ENCODE peak calls at places on chromosomes 2 and 18, in four cellular contexts. One of them, this sample, is unnamed.

GRCh38 chr2:238504181-238504711 is 77.5 kb downstream of the ASB1 start:
- DNase-seq in neural crest cell: no peak
- DNase-seq in upper lobe of right lung: peak
- DNase-seq in gastrocnemius medialis: no peak
- DNase-seq in this sample: no peak

GRCh38 chr2:172437419-172438063 is 10.2 kb downstream of the ITGA6 start:
- DNase-seq in neural crest cell: no peak
- DNase-seq in upper lobe of right lung: no peak
- DNase-seq in gastrocnemius medialis: no peak
- DNase-seq in this sample: no peak

GRCh38 chr2:218401834-218402370 is 2.2 kb downstream of the CTDSP1 start:
- DNase-seq in neural crest cell: no peak
- DNase-seq in upper lobe of right lung: peak
- DNase-seq in gastrocnemius medialis: no peak
- DNase-seq in this sample: no peak

GRCh38 chr2:66423391-66423790 is 11.5 kb upstream of the MEIS1 start:
- DNase-seq in neural crest cell: no peak
- DNase-seq in upper lobe of right lung: no peak
- DNase-seq in gastrocnemius medialis: no peak
- DNase-seq in this sample: no peak

GRCh38 chr2:45102141-45102540 is 92.9 kb upstream of the SIX2 start:
- DNase-seq in neural crest cell: no peak
- DNase-seq in upper lobe of right lung: no peak
- DNase-seq in gastrocnemius medialis: no peak
- DNase-seq in this sample: no peak

GRCh38 chr2:239263231-239263936 is 137.4 kb downstream of the HDAC4 start:
- DNase-seq in neural crest cell: no peak
- DNase-seq in upper lobe of right lung: peak
- DNase-seq in gastrocnemius medialis: no peak
- DNase-seq in this sample: no peak

GRCh38 chr2:112480540-112481049 is 1.4 kb upstream of the TTL start:
- DNase-seq in neural crest cell: no peak
- DNase-seq in upper lobe of right lung: no peak
- DNase-seq in gastrocnemius medialis: no peak
- DNase-seq in this sample: no peak

GRCh38 chr2:127157114-127157513 is 50.2 kb upstream of the BIN1 start:
- DNase-seq in neural crest cell: no peak
- DNase-seq in upper lobe of right lung: no peak
- DNase-seq in gastrocnemius medialis: no peak
- DNase-seq in this sample: no peak

GRCh38 chr18:3463052-3463451 is 13.1 kb downstream of the TGIF1 start:
- DNase-seq in neural crest cell: no peak
- DNase-seq in upper lobe of right lung: no peak
- DNase-seq in gastrocnemius medialis: no peak
- DNase-seq in this sample: peak

GRCh38 chr2:42706836-42707235 is 57.1 kb downstream of the OXER1 start:
- DNase-seq in neural crest cell: no peak
- DNase-seq in upper lobe of right lung: no peak
- DNase-seq in gastrocnemius medialis: no peak
- DNase-seq in this sample: no peak

GRCh38 chr2:45028276-45028675 is 19.0 kb upstream of the SIX2 start:
- DNase-seq in neural crest cell: no peak
- DNase-seq in upper lobe of right lung: no peak
- DNase-seq in gastrocnemius medialis: no peak
- DNase-seq in this sample: no peak

GRCh38 chr2:191693778-191694177 is 15.8 kb downstream of the NABP1 start:
- DNase-seq in neural crest cell: no peak
- DNase-seq in upper lobe of right lung: no peak
- DNase-seq in gastrocnemius medialis: no peak
- DNase-seq in this sample: no peak

GRCh38 chr18:7926526-7926925 is 359.4 kb downstream of the PTPRM start:
- DNase-seq in neural crest cell: no peak
- DNase-seq in upper lobe of right lung: no peak
- DNase-seq in gastrocnemius medialis: no peak
- DNase-seq in this sample: no peak

GRCh38 chr2:8737571-8738175 is 55.8 kb downstream of the ID2 start:
- DNase-seq in neural crest cell: no peak
- DNase-seq in upper lobe of right lung: no peak
- DNase-seq in gastrocnemius medialis: no peak
- DNase-seq in this sample: no peak

GRCh38 chr2:215461836-215462532 is 26.1 kb upstream of the FN1 start:
- DNase-seq in neural crest cell: no peak
- DNase-seq in upper lobe of right lung: no peak
- DNase-seq in gastrocnemius medialis: no peak
- DNase-seq in this sample: no peak

GRCh38 chr2:70461414-70461813 is 92.2 kb downstream of the TGFA start:
- DNase-seq in neural crest cell: no peak
- DNase-seq in upper lobe of right lung: no peak
- DNase-seq in gastrocnemius medialis: no peak
- DNase-seq in this sample: peak

DNA sequence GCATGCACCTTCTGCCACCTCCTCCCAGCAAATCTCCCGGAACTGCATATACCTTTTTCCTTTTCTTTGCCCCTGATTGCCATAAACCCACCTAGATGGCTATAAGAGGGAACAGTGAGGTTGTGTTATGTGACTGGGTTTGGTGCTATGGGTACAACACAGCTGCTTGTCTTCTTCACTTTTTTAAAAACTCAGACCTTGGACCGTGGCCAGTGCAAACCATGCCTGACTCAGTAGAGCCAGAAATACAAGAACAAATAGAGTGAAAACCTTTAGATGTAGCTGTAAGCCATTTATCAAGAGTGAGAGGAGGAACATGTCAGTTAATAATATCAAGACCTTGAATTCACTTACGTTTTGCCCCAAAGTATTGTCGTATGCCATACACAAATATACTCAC is 267.4 kb upstream of the CHAC2 start:
- DNase-seq in neural crest cell: no peak
- DNase-seq in upper lobe of right lung: no peak
- DNase-seq in gastrocnemius medialis: no peak
- DNase-seq in this sample: no peak
- TF ChIP-seq CTCF in neural crest cell: no peak
- TF ChIP-seq CTCF in upper lobe of right lung: no peak
- TF ChIP-seq CTCF in gastrocnemius medialis: no peak
- TF ChIP-seq CTCF in this sample: no peak

GRCh38 chr2:84300030-84301029 is 158.8 kb downstream of the SUCLG1 start:
- DNase-seq in neural crest cell: no peak
- DNase-seq in upper lobe of right lung: no peak
- DNase-seq in gastrocnemius medialis: no peak
- DNase-seq in this sample: no peak

GRCh38 chr2:84302513-84303412 is 156.3 kb downstream of the SUCLG1 start:
- DNase-seq in neural crest cell: peak
- DNase-seq in upper lobe of right lung: no peak
- DNase-seq in gastrocnemius medialis: no peak
- DNase-seq in this sample: peak

GRCh38 chr2:84297155-84297554 is 161.9 kb downstream of the SUCLG1 start:
- DNase-seq in neural crest cell: no peak
- DNase-seq in upper lobe of right lung: no peak
- DNase-seq in gastrocnemius medialis: no peak
- DNase-seq in this sample: no peak

GRCh38 chr2:84299211-84299775 is 159.8 kb downstream of the SUCLG1 start:
- DNase-seq in neural crest cell: no peak
- DNase-seq in upper lobe of right lung: no peak
- DNase-seq in gastrocnemius medialis: no peak
- DNase-seq in this sample: no peak

DNA sequence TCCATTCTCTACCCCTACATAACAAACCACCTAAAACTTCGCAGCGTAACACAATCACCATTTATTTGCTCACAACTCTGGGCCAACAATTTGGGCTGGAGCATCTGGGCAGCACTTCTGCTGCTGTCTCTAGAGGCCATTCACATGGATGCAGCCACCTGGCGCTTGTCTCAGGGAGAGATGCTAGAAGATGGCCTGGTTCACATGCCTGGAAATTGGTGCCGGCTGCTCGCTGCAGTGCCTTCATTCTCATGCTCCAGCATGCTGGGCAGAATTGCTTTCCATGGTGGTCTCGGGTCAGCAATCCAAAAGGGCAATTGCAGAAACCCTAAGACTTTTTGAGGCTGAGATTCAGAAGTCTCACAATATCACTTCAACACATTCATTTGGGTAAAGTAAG is 157.4 kb downstream of the SUCLG1 start:
- DNase-seq in neural crest cell: no peak
- DNase-seq in upper lobe of right lung: no peak
- DNase-seq in gastrocnemius medialis: no peak
- DNase-seq in this sample: no peak
- TF ChIP-seq CTCF in neural crest cell: no peak
- TF ChIP-seq CTCF in upper lobe of right lung: no peak
- TF ChIP-seq CTCF in gastrocnemius medialis: no peak
- TF ChIP-seq CTCF in this sample: no peak

GRCh38 chr2:12710301-12710700 is 6.4 kb upstream of the TRIB2 start:
- DNase-seq in neural crest cell: no peak
- DNase-seq in upper lobe of right lung: no peak
- DNase-seq in gastrocnemius medialis: no peak
- DNase-seq in this sample: no peak
- TF ChIP-seq CTCF in neural crest cell: no peak
- TF ChIP-seq CTCF in upper lobe of right lung: no peak
- TF ChIP-seq CTCF in gastrocnemius medialis: no peak
- TF ChIP-seq CTCF in this sample: no peak

DNA sequence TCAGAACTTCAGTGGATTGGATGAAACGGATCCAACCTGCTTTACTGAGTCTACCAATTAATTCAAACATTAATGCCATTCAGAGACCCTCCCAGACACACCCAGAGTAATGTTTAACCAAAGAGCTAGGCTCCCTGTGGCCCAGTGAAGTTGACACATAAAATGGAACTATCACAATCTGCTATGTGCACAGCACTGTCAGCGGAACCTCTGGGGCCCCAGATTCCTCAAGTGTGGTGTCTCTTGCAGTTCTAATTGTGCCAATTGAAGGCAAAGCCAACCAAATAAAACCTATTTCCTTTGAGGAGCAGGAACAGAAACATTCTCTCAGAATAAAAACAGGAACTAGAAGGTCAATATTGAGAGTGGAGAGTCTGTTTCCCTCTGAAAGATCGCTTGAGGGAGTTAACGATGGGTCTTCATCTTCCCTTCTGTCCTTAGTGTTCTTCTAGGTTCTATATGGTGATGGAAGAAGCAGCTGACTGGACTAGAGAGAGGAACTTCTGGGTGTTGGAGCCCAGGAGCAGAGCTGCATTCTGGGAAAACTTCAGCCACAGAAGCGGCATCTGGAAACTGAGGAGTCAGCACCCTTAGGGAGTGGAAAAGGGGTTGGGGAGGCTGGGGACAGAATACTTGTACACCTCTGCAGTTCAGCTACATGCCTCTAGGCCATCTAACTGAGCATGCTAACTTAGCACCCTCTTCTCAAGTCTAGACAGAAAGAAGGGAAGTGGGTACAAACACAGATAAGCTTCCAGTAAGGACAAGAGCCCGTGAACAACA is 174.4 kb upstream of the FBXO11 start:
- DNase-seq in neural crest cell: no peak
- DNase-seq in upper lobe of right lung: no peak
- DNase-seq in gastrocnemius medialis: no peak
- DNase-seq in this sample: no peak
- TF ChIP-seq CTCF in neural crest cell: no peak
- TF ChIP-seq CTCF in upper lobe of right lung: no peak
- TF ChIP-seq CTCF in gastrocnemius medialis: no peak
- TF ChIP-seq CTCF in this sample: no peak

GRCh38 chr2:212428685-212429480 is 109.7 kb downstream of the ERBB4 start:
- DNase-seq in neural crest cell: no peak
- DNase-seq in upper lobe of right lung: no peak
- DNase-seq in gastrocnemius medialis: no peak
- DNase-seq in this sample: no peak
- TF ChIP-seq CTCF in neural crest cell: no peak
- TF ChIP-seq CTCF in upper lobe of right lung: no peak
- TF ChIP-seq CTCF in gastrocnemius medialis: no peak
- TF ChIP-seq CTCF in this sample: no peak